ENCODE peak calls at places on chromosomes 6 and 20, in ten cellular contexts. One of them, this sample, is unnamed.

GRCh38 chr6:53424976-53425718 is 76.4 kb upstream of the ELOVL5 start:
- DNase-seq in neuronal stem cell: no peak
- DNase-seq in SK-N-SH: no peak
- DNase-seq in fibroblast of lung: no peak
- DNase-seq in IMR-90: no peak
- DNase-seq in neural progenitor cell: no peak
- DNase-seq in GM12878: no peak
- DNase-seq in H9: no peak
- DNase-seq in HepG2: no peak
- DNase-seq in mesenchymal stem cell: no peak
- DNase-seq in this sample: no peak

GRCh38 chr6:27591660-27592059 is 118.8 kb upstream of the ZNF184 start:
- DNase-seq in fibroblast of lung: peak; percentile 53
- DNase-seq in GM12878: no peak
- DNase-seq in H9: peak; percentile 47
- DNase-seq in mesenchymal stem cell: peak; percentile 35
- DNase-seq in SK-N-SH: no peak
- DNase-seq in HepG2: peak; percentile 72
- DNase-seq in neuronal stem cell: peak; percentile 58
- DNase-seq in neural progenitor cell: peak; percentile 68
- DNase-seq in IMR-90: peak; percentile 52
- DNase-seq in this sample: peak; percentile 78

GRCh38 chr20:63843778-63844177 is 12.7 kb upstream of the ZBTB46 start:
- DNase-seq in neural progenitor cell: no peak
- DNase-seq in mesenchymal stem cell: no peak
- DNase-seq in GM12878: no peak
- DNase-seq in HepG2: no peak
- DNase-seq in neuronal stem cell: no peak
- DNase-seq in fibroblast of lung: no peak
- DNase-seq in H9: no peak
- DNase-seq in IMR-90: no peak
- DNase-seq in SK-N-SH: no peak
- DNase-seq in this sample: no peak

GRCh38 chr6:24536466-24536865 is 41.7 kb downstream of the ALDH5A1 start:
- DNase-seq in mesenchymal stem cell: no peak
- DNase-seq in fibroblast of lung: no peak
- DNase-seq in HepG2: no peak
- DNase-seq in GM12878: no peak
- DNase-seq in neuronal stem cell: no peak
- DNase-seq in neural progenitor cell: no peak
- DNase-seq in IMR-90: no peak
- DNase-seq in SK-N-SH: no peak
- DNase-seq in H9: no peak
- DNase-seq in this sample: peak; percentile 78

GRCh38 chr6:37541346-37541745 is 41.7 kb upstream of the CCDC167 start:
- DNase-seq in fibroblast of lung: no peak
- DNase-seq in neural progenitor cell: no peak
- DNase-seq in HepG2: no peak
- DNase-seq in neuronal stem cell: no peak
- DNase-seq in GM12878: no peak
- DNase-seq in SK-N-SH: no peak
- DNase-seq in IMR-90: no peak
- DNase-seq in H9: no peak
- DNase-seq in mesenchymal stem cell: no peak
- DNase-seq in this sample: no peak

GRCh38 chr6:89941031-89941775 is 46.9 kb downstream of the GJA10 start:
- DNase-seq in mesenchymal stem cell: no peak
- DNase-seq in fibroblast of lung: peak; percentile 57
- DNase-seq in H9: no peak
- DNase-seq in neural progenitor cell: no peak
- DNase-seq in IMR-90: no peak
- DNase-seq in neuronal stem cell: no peak
- DNase-seq in GM12878: no peak
- DNase-seq in HepG2: peak; percentile 77
- DNase-seq in SK-N-SH: no peak
- DNase-seq in this sample: no peak

GRCh38 chr6:77383026-77383425 is 80.3 kb downstream of the HTR1B start:
- DNase-seq in fibroblast of lung: no peak
- DNase-seq in GM12878: no peak
- DNase-seq in mesenchymal stem cell: no peak
- DNase-seq in neural progenitor cell: no peak
- DNase-seq in SK-N-SH: no peak
- DNase-seq in HepG2: no peak
- DNase-seq in neuronal stem cell: no peak
- DNase-seq in H9: no peak
- DNase-seq in IMR-90: no peak
- DNase-seq in this sample: no peak

GRCh38 chr6:93327857-93328256 is 91.5 kb downstream of the EPHA7 start:
- DNase-seq in fibroblast of lung: no peak
- DNase-seq in SK-N-SH: no peak
- DNase-seq in mesenchymal stem cell: no peak
- DNase-seq in IMR-90: no peak
- DNase-seq in GM12878: no peak
- DNase-seq in neuronal stem cell: no peak
- DNase-seq in H9: no peak
- DNase-seq in HepG2: no peak
- DNase-seq in neural progenitor cell: no peak
- DNase-seq in this sample: no peak

GRCh38 chr6:13763740-13764381 is 50.5 kb downstream of the MCUR1 start:
- DNase-seq in IMR-90: no peak
- DNase-seq in H9: no peak
- DNase-seq in SK-N-SH: no peak
- DNase-seq in mesenchymal stem cell: no peak
- DNase-seq in GM12878: peak; percentile 49
- DNase-seq in HepG2: no peak
- DNase-seq in fibroblast of lung: no peak
- DNase-seq in neuronal stem cell: no peak
- DNase-seq in neural progenitor cell: no peak
- DNase-seq in this sample: no peak

GRCh38 chr20:63522981-63523611 is 2.5 kb downstream of the PPDPF start:
- DNase-seq in fibroblast of lung: no peak
- DNase-seq in SK-N-SH: no peak
- DNase-seq in neuronal stem cell: no peak
- DNase-seq in GM12878: no peak
- DNase-seq in neural progenitor cell: peak; percentile 1
- DNase-seq in HepG2: no peak
- DNase-seq in H9: no peak
- DNase-seq in mesenchymal stem cell: no peak
- DNase-seq in IMR-90: no peak
- DNase-seq in this sample: no peak

GRCh38 chr6:71544028-71544427 is 255.4 kb downstream of the OGFRL1 start:
- DNase-seq in GM12878: no peak
- DNase-seq in mesenchymal stem cell: no peak
- DNase-seq in fibroblast of lung: no peak
- DNase-seq in HepG2: no peak
- DNase-seq in IMR-90: peak; percentile 48
- DNase-seq in neural progenitor cell: no peak
- DNase-seq in SK-N-SH: no peak
- DNase-seq in H9: no peak
- DNase-seq in neuronal stem cell: no peak
- DNase-seq in this sample: no peak

GRCh38 chr20:48827880-48828733 is at the start of gene PREX1:
- DNase-seq in mesenchymal stem cell: peak; percentile 59
- DNase-seq in neuronal stem cell: peak; percentile 78
- DNase-seq in SK-N-SH: peak; percentile 99
- DNase-seq in neural progenitor cell: peak; percentile 91
- DNase-seq in fibroblast of lung: peak; percentile 67
- DNase-seq in H9: peak; percentile 80
- DNase-seq in HepG2: no peak
- DNase-seq in GM12878: no peak
- DNase-seq in IMR-90: peak; percentile 61
- DNase-seq in this sample: no peak

GRCh38 chr6:114157848-114158247 is 185.0 kb downstream of the HS3ST5 start:
- DNase-seq in IMR-90: no peak
- DNase-seq in neuronal stem cell: peak; percentile 12
- DNase-seq in mesenchymal stem cell: no peak
- DNase-seq in neural progenitor cell: peak; percentile 53
- DNase-seq in SK-N-SH: no peak
- DNase-seq in GM12878: no peak
- DNase-seq in H9: no peak
- DNase-seq in HepG2: no peak
- DNase-seq in fibroblast of lung: no peak
- DNase-seq in this sample: no peak

DNA sequence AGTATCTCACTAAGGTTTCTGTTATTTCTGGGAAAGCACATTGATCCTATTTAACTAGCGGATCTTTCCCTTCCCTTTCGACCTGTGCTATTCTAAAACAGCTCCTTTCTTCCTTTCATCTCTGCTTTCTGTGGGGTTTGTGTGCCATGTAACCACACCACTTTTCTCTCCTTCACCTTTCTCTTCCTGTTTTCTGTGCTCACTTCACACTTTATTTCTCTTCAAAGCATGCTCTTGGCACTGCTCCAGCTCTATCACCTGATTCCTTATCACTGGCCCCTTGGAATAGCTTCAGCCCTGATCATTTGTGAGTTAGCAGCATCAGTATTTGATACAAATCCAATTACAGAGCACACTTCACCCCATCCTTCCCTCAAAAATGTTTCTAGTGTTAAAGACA is 8.1 kb upstream of the METTL24 start:
- DNase-seq in IMR-90: no peak
- DNase-seq in SK-N-SH: no peak
- DNase-seq in neuronal stem cell: no peak
- DNase-seq in GM12878: no peak
- DNase-seq in neural progenitor cell: no peak
- DNase-seq in HepG2: no peak
- DNase-seq in mesenchymal stem cell: no peak
- DNase-seq in fibroblast of lung: no peak
- DNase-seq in H9: no peak
- DNase-seq in this sample: no peak
- H3K9ac ChIP-seq in IMR-90: no peak overlapping the region
- H3K9ac ChIP-seq in SK-N-SH: no peak overlapping the region
- H3K9ac ChIP-seq in neuronal stem cell: no peak overlapping the region
- H3K9ac ChIP-seq in GM12878: no peak overlapping the region
- H3K9ac ChIP-seq in neural progenitor cell: no peak overlapping the region
- H3K9ac ChIP-seq in HepG2: no peak overlapping the region
- H3K9ac ChIP-seq in mesenchymal stem cell: no peak overlapping the region
- H3K9ac ChIP-seq in fibroblast of lung: no peak overlapping the region
- H3K9ac ChIP-seq in H9: no peak overlapping the region
- H3K9ac ChIP-seq in this sample: no peak overlapping the region

DNA sequence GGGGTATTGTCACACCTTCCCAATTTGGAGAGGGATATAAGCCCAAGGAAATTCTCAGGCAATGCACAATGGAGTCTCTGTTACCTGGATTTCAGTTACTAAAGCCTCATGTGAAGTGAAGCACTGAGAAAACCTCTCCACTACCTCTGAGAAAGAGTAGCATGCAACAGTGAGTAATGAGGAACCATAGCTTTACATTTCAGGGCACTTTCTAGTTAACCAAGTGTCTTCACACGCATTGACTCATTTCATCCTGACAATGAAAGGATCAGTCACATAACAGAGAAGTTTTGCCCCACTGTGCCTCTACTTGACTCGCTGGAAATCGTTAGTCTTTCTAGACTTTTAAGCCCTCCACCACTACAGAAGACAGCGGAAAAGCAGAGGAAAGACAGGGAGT is 86.2 kb upstream of the ARID1B start:
- DNase-seq in IMR-90: no peak
- DNase-seq in neural progenitor cell: no peak
- DNase-seq in H9: no peak
- DNase-seq in GM12878: peak; percentile 87
- DNase-seq in HepG2: no peak
- DNase-seq in SK-N-SH: no peak
- DNase-seq in mesenchymal stem cell: no peak
- DNase-seq in fibroblast of lung: no peak
- DNase-seq in neuronal stem cell: no peak
- DNase-seq in this sample: no peak
- H3K9ac ChIP-seq in IMR-90: no peak overlapping the region
- H3K9ac ChIP-seq in neural progenitor cell: no peak overlapping the region
- H3K9ac ChIP-seq in H9: no peak overlapping the region
- H3K9ac ChIP-seq in GM12878: peak overlapping the region; percentile 74
- H3K9ac ChIP-seq in HepG2: no peak overlapping the region
- H3K9ac ChIP-seq in SK-N-SH: no peak overlapping the region
- H3K9ac ChIP-seq in mesenchymal stem cell: no peak overlapping the region
- H3K9ac ChIP-seq in fibroblast of lung: no peak overlapping the region
- H3K9ac ChIP-seq in neuronal stem cell: no peak overlapping the region
- H3K9ac ChIP-seq in this sample: no peak overlapping the region

DNA sequence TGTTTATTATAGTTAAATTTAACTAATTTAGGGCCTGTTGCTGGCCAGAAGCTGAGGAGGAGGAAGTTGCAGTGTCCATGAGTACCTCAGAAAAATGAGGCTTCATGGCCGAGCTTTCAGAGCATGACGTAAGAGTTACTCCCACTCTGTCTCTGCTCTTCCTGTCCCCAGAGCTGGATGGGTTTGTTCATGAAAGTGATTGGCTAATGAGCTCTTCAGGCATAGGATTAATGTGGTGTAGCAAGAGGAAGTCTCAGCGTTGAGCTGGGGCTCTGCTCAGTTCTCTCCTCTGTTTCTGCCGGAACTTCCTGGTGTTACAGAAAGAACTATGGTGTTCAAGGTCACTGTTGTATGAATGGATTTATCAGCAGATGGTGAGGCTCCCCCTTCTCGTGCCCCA is 335.6 kb downstream of the NRN1 start:
- DNase-seq in HepG2: peak; percentile 28
- DNase-seq in H9: no peak
- DNase-seq in IMR-90: peak; percentile 71
- DNase-seq in neural progenitor cell: no peak
- DNase-seq in mesenchymal stem cell: peak; percentile 75
- DNase-seq in fibroblast of lung: peak; percentile 56
- DNase-seq in SK-N-SH: no peak
- DNase-seq in GM12878: no peak
- DNase-seq in neuronal stem cell: no peak
- DNase-seq in this sample: peak; percentile 63
- H3K9ac ChIP-seq in HepG2: no peak overlapping the region
- H3K9ac ChIP-seq in H9: no peak overlapping the region
- H3K9ac ChIP-seq in IMR-90: no peak overlapping the region
- H3K9ac ChIP-seq in neural progenitor cell: no peak overlapping the region
- H3K9ac ChIP-seq in mesenchymal stem cell: peak overlapping the region; percentile 79
- H3K9ac ChIP-seq in fibroblast of lung: no peak overlapping the region
- H3K9ac ChIP-seq in SK-N-SH: no peak overlapping the region
- H3K9ac ChIP-seq in GM12878: no peak overlapping the region
- H3K9ac ChIP-seq in neuronal stem cell: no peak overlapping the region
- H3K9ac ChIP-seq in this sample: no peak overlapping the region

GRCh38 chr6:56911847-56912246 is 43.1 kb upstream of the BEND6 start:
- DNase-seq in neuronal stem cell: no peak
- DNase-seq in mesenchymal stem cell: peak; percentile 61
- DNase-seq in IMR-90: peak; percentile 76
- DNase-seq in fibroblast of lung: peak; percentile 73
- DNase-seq in neural progenitor cell: no peak
- DNase-seq in HepG2: no peak
- DNase-seq in SK-N-SH: no peak
- DNase-seq in H9: no peak
- DNase-seq in GM12878: no peak
- DNase-seq in this sample: no peak
- H3K9ac ChIP-seq in neuronal stem cell: no peak overlapping the region
- H3K9ac ChIP-seq in mesenchymal stem cell: peak overlapping the region; percentile 71
- H3K9ac ChIP-seq in IMR-90: no peak overlapping the region
- H3K9ac ChIP-seq in fibroblast of lung: no peak overlapping the region
- H3K9ac ChIP-seq in neural progenitor cell: no peak overlapping the region
- H3K9ac ChIP-seq in HepG2: no peak overlapping the region
- H3K9ac ChIP-seq in SK-N-SH: peak overlapping the region; percentile 0
- H3K9ac ChIP-seq in H9: no peak overlapping the region
- H3K9ac ChIP-seq in GM12878: no peak overlapping the region
- H3K9ac ChIP-seq in this sample: no peak overlapping the region

This sample was measured in SK-N-MC.